ENCODE peak calls at places on chromosomes 3 and 15, in five cellular contexts. One of them, this sample, is unnamed.

GRCh38 chr15:65171428-65171827 is 13.7 kb downstream of the CLPX start:
- DNase-seq in cardiac muscle cell: no peak
- DNase-seq in endodermal cell: no peak
- DNase-seq in H1: no peak
- DNase-seq in HepG2: peak; percentile 75
- DNase-seq in this sample: no peak

GRCh38 chr3:186896875-186897274 is 33.5 kb upstream of the ST6GAL1 start:
- DNase-seq in cardiac muscle cell: peak; percentile 19
- DNase-seq in endodermal cell: peak; percentile 57
- DNase-seq in HepG2: no peak
- DNase-seq in H1: no peak
- DNase-seq in this sample: no peak

GRCh38 chr15:45105586-45105985 is 8.4 kb downstream of the DUOX2 start:
- DNase-seq in endodermal cell: no peak
- DNase-seq in H1: no peak
- DNase-seq in HepG2: no peak
- DNase-seq in cardiac muscle cell: no peak
- DNase-seq in this sample: no peak

GRCh38 chr3:354433-354832 is 157.9 kb downstream of the CHL1 start:
- DNase-seq in endodermal cell: peak; percentile 83
- DNase-seq in cardiac muscle cell: peak; percentile 58
- DNase-seq in H1: peak; percentile 63
- DNase-seq in HepG2: peak; percentile 56
- DNase-seq in this sample: peak; percentile 31

GRCh38 chr3:156216852-156217251 is 96.5 kb downstream of the KCNAB1 start:
- DNase-seq in HepG2: peak; percentile 75
- DNase-seq in cardiac muscle cell: no peak
- DNase-seq in endodermal cell: no peak
- DNase-seq in H1: no peak
- DNase-seq in this sample: no peak

GRCh38 chr15:84748274-84749110 is at the start of gene ZNF592:
- DNase-seq in H1: peak; percentile 82
- DNase-seq in endodermal cell: peak; percentile 91
- DNase-seq in HepG2: peak; percentile 36
- DNase-seq in cardiac muscle cell: peak; percentile 84
- DNase-seq in this sample: peak; percentile 83

GRCh38 chr15:52392008-52392687 is 96.5 kb upstream of the MYO5C start:
- DNase-seq in endodermal cell: peak; percentile 83
- DNase-seq in HepG2: no peak
- DNase-seq in H1: no peak
- DNase-seq in cardiac muscle cell: no peak
- DNase-seq in this sample: no peak

GRCh38 chr3:125043599-125044151 is 12.1 kb downstream of the HEG1 start:
- DNase-seq in cardiac muscle cell: peak; percentile 64
- DNase-seq in endodermal cell: peak; percentile 48
- DNase-seq in HepG2: no peak
- DNase-seq in H1: no peak
- DNase-seq in this sample: peak; percentile 77

GRCh38 chr15:69045810-69046209 is 31.3 kb downstream of the NOX5 start:
- DNase-seq in H1: no peak
- DNase-seq in HepG2: peak; percentile 70
- DNase-seq in endodermal cell: no peak
- DNase-seq in cardiac muscle cell: peak; percentile 38
- DNase-seq in this sample: no peak

GRCh38 chr15:57706405-57707209 is at the start of gene POLR2M:
- DNase-seq in HepG2: peak; percentile 84
- DNase-seq in cardiac muscle cell: peak; percentile 92
- DNase-seq in endodermal cell: peak; percentile 92
- DNase-seq in H1: peak; percentile 82
- DNase-seq in this sample: peak; percentile 96

GRCh38 chr3:26280517-26280916 is 342.1 kb upstream of the LRRC3B start:
- DNase-seq in H1: no peak
- DNase-seq in endodermal cell: no peak
- DNase-seq in HepG2: no peak
- DNase-seq in cardiac muscle cell: peak; percentile 11
- DNase-seq in this sample: no peak

GRCh38 chr15:75785771-75786563 is 57.3 kb upstream of the UBE2Q2 start:
- DNase-seq in cardiac muscle cell: peak; percentile 78
- DNase-seq in HepG2: peak; percentile 31
- DNase-seq in endodermal cell: peak; percentile 82
- DNase-seq in H1: peak; percentile 68
- DNase-seq in this sample: peak; percentile 9

GRCh38 chr3:13479332-13479581 is 849 bp upstream of the HDAC11 start:
- DNase-seq in HepG2: peak; percentile 55
- DNase-seq in endodermal cell: no peak
- DNase-seq in H1: no peak
- DNase-seq in cardiac muscle cell: peak; percentile 24
- DNase-seq in this sample: peak; percentile 57

GRCh38 chr3:150365132-150365604 is 42.9 kb upstream of the TSC22D2 start:
- DNase-seq in cardiac muscle cell: no peak
- DNase-seq in HepG2: no peak
- DNase-seq in H1: no peak
- DNase-seq in endodermal cell: no peak
- DNase-seq in this sample: no peak

GRCh38 chr3:134369231-134369741 is 5.0 kb downstream of the AMOTL2 start:
- DNase-seq in cardiac muscle cell: no peak
- DNase-seq in H1: no peak
- DNase-seq in endodermal cell: peak; percentile 62
- DNase-seq in HepG2: no peak
- DNase-seq in this sample: no peak

GRCh38 chr15:25053000-25053815 is 98.4 kb downstream of the SNRPN start:
- DNase-seq in HepG2: no peak
- DNase-seq in cardiac muscle cell: no peak
- DNase-seq in H1: peak; percentile 39
- DNase-seq in endodermal cell: peak; percentile 36
- DNase-seq in this sample: peak; percentile 7

GRCh38 chr3:61439116-61439459 is 122.3 kb upstream of the PTPRG start:
- DNase-seq in HepG2: no peak
- DNase-seq in endodermal cell: no peak
- DNase-seq in cardiac muscle cell: no peak
- DNase-seq in H1: no peak
- DNase-seq in this sample: no peak

GRCh38 chr15:85582076-85582718 is 201.8 kb downstream of the AKAP13 start:
- DNase-seq in HepG2: no peak
- DNase-seq in endodermal cell: no peak
- DNase-seq in cardiac muscle cell: no peak
- DNase-seq in H1: no peak
- DNase-seq in this sample: peak; percentile 62

GRCh38 chr3:71028802-71029201 is 554.7 kb downstream of the FOXP1 start:
- DNase-seq in HepG2: no peak
- DNase-seq in endodermal cell: no peak
- DNase-seq in cardiac muscle cell: no peak
- DNase-seq in H1: no peak
- DNase-seq in this sample: no peak

GRCh38 chr3:13896473-13897154 is 16.7 kb upstream of the WNT7A start:
- DNase-seq in endodermal cell: peak; percentile 88
- DNase-seq in HepG2: peak; percentile 70
- DNase-seq in cardiac muscle cell: peak; percentile 86
- DNase-seq in H1: peak; percentile 55
- DNase-seq in this sample: peak; percentile 70

GRCh38 chr3:41126961-41127360 is 72.3 kb upstream of the CTNNB1 start:
- DNase-seq in H1: no peak
- DNase-seq in endodermal cell: peak; percentile 0
- DNase-seq in HepG2: no peak
- DNase-seq in cardiac muscle cell: no peak
- DNase-seq in this sample: no peak

GRCh38 chr3:45666729-45667440 is 22.3 kb upstream of the SACM1L start:
- DNase-seq in HepG2: no peak
- DNase-seq in endodermal cell: no peak
- DNase-seq in H1: no peak
- DNase-seq in cardiac muscle cell: no peak
- DNase-seq in this sample: no peak

GRCh38 chr15:98774756-98775497 is 126.6 kb downstream of the IGF1R start:
- DNase-seq in H1: no peak
- DNase-seq in HepG2: peak; percentile 35
- DNase-seq in cardiac muscle cell: no peak
- DNase-seq in endodermal cell: peak; percentile 66
- DNase-seq in this sample: no peak

GRCh38 chr15:56759450-56759845 is 26.1 kb upstream of the ZNF280D start:
- DNase-seq in cardiac muscle cell: no peak
- DNase-seq in endodermal cell: no peak
- DNase-seq in HepG2: no peak
- DNase-seq in H1: no peak
- DNase-seq in this sample: no peak

GRCh38 chr3:126166009-126166408 is 14.4 kb downstream of the ALDH1L1 start:
- DNase-seq in HepG2: no peak
- DNase-seq in endodermal cell: no peak
- DNase-seq in cardiac muscle cell: no peak
- DNase-seq in H1: peak; percentile 24
- DNase-seq in this sample: peak; percentile 41

GRCh38 chr3:130779031-130779430 is 32.4 kb upstream of the PIK3R4 start:
- DNase-seq in endodermal cell: no peak
- DNase-seq in H1: no peak
- DNase-seq in HepG2: no peak
- DNase-seq in cardiac muscle cell: no peak
- DNase-seq in this sample: no peak

GRCh38 chr15:66611257-66612053 is 45.7 kb upstream of the LCTL start:
- DNase-seq in H1: no peak
- DNase-seq in HepG2: peak; percentile 81
- DNase-seq in endodermal cell: peak; percentile 48
- DNase-seq in cardiac muscle cell: no peak
- DNase-seq in this sample: no peak

GRCh38 chr15:34514251-34514760 is 69.1 kb downstream of the GOLGA8B start:
- DNase-seq in H1: peak; percentile 80
- DNase-seq in endodermal cell: peak; percentile 81
- DNase-seq in HepG2: no peak
- DNase-seq in cardiac muscle cell: peak; percentile 56
- DNase-seq in this sample: no peak

GRCh38 chr3:39126532-39127071 is 19.1 kb downstream of the TTC21A start:
- DNase-seq in HepG2: peak; percentile 56
- DNase-seq in cardiac muscle cell: peak; percentile 62
- DNase-seq in endodermal cell: peak; percentile 89
- DNase-seq in H1: no peak
- DNase-seq in this sample: peak; percentile 71

GRCh38 chr3:137770821-137771399 is 6.8 kb downstream of the SOX14 start:
- DNase-seq in cardiac muscle cell: no peak
- DNase-seq in endodermal cell: peak; percentile 83
- DNase-seq in H1: peak; percentile 78
- DNase-seq in HepG2: no peak
- DNase-seq in this sample: no peak

GRCh38 chr15:74983725-74984231 is 11.6 kb upstream of the SCAMP5 start:
- DNase-seq in H1: no peak
- DNase-seq in HepG2: no peak
- DNase-seq in cardiac muscle cell: no peak
- DNase-seq in endodermal cell: no peak
- DNase-seq in this sample: no peak

GRCh38 chr15:56871180-56871579 is 47.3 kb upstream of the TCF12 start:
- DNase-seq in cardiac muscle cell: no peak
- DNase-seq in HepG2: peak; percentile 52
- DNase-seq in endodermal cell: no peak
- DNase-seq in H1: no peak
- DNase-seq in this sample: no peak

GRCh38 chr15:66768984-66769383 is 66.9 kb downstream of the SMAD6 start:
- DNase-seq in cardiac muscle cell: no peak
- DNase-seq in H1: no peak
- DNase-seq in endodermal cell: no peak
- DNase-seq in HepG2: no peak
- DNase-seq in this sample: no peak

GRCh38 chr15:64857421-64857820 is 15.7 kb downstream of the PLEKHO2 start:
- DNase-seq in HepG2: no peak
- DNase-seq in cardiac muscle cell: no peak
- DNase-seq in endodermal cell: no peak
- DNase-seq in H1: no peak
- DNase-seq in this sample: no peak

GRCh38 chr3:184037816-184038215 is 6.3 kb downstream of the HTR3D start:
- DNase-seq in H1: no peak
- DNase-seq in cardiac muscle cell: no peak
- DNase-seq in endodermal cell: peak; percentile 52
- DNase-seq in HepG2: no peak
- DNase-seq in this sample: no peak

GRCh38 chr15:41474941-41475340 is 18.7 kb upstream of the ITPKA start:
- DNase-seq in H1: no peak
- DNase-seq in endodermal cell: no peak
- DNase-seq in HepG2: no peak
- DNase-seq in cardiac muscle cell: no peak
- DNase-seq in this sample: peak; percentile 63
- H3K36me3 ChIP-seq in H1: peaks cover 69% of the 10 kb centered on the region
- H3K36me3 ChIP-seq in endodermal cell: peaks cover 75% of the 10 kb centered on the region
- H3K36me3 ChIP-seq in HepG2: peaks cover 28% of the 10 kb centered on the region
- H3K36me3 ChIP-seq in cardiac muscle cell: peaks cover 76% of the 10 kb centered on the region
- H3K36me3 ChIP-seq in this sample: peaks cover 5% of the 10 kb centered on the region

DNA sequence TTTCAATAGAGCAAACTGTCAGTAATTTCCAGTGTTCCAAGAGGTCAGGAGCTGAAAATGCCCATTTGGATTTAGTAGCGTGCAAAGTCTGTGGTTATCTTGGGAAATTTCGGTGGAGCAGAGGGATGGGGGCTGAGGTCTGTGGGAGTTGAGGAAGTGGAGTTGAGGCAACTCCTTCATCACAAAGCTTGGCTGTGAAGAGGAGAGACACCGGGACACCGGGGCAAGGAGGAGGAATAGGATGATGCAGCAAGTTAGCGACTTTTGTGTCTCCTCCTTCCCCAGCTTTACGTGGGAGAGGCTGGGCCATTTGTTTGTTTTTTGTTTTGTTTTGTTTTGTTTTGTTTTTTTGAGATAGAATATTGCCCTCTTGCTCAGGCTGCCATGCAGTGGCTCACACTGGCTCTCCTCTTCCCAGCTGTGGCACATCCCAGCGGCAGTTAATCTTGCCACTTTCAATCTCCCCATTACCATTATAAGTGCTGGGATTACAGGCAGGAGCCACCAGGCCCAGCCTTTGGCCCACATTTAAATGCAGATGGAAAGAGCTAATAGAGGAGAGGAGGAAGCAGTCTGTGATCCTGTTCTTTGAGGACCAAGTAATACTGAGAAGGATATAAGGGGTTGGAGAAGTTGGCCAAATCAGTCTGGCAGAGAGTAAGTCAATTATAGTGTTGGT is 47.1 kb downstream of the CRTC3 start:
- DNase-seq in H1: no peak
- DNase-seq in endodermal cell: peak; percentile 58
- DNase-seq in cardiac muscle cell: no peak
- DNase-seq in HepG2: no peak
- DNase-seq in this sample: no peak
- H3K4me1 ChIP-seq in H1: peaks cover 9% of the 10 kb centered on the region
- H3K4me1 ChIP-seq in endodermal cell: no peaks in the 10 kb centered on the region
- H3K4me1 ChIP-seq in cardiac muscle cell: no peaks in the 10 kb centered on the region
- H3K4me1 ChIP-seq in HepG2: peaks cover 11% of the 10 kb centered on the region
- H3K4me1 ChIP-seq in this sample: no peaks in the 10 kb centered on the region

GRCh38 chr3:69338891-69339290 is 47.0 kb downstream of the FRMD4B start:
- DNase-seq in H1: no peak
- DNase-seq in HepG2: no peak
- DNase-seq in cardiac muscle cell: no peak
- DNase-seq in endodermal cell: peak; percentile 8
- DNase-seq in this sample: no peak
- H3K27ac ChIP-seq in H1: no peak overlapping the region
- H3K27ac ChIP-seq in HepG2: no peak overlapping the region
- H3K27ac ChIP-seq in cardiac muscle cell: no peak overlapping the region
- H3K27ac ChIP-seq in endodermal cell: no peak overlapping the region
- H3K27ac ChIP-seq in this sample: no peak overlapping the region

DNA sequence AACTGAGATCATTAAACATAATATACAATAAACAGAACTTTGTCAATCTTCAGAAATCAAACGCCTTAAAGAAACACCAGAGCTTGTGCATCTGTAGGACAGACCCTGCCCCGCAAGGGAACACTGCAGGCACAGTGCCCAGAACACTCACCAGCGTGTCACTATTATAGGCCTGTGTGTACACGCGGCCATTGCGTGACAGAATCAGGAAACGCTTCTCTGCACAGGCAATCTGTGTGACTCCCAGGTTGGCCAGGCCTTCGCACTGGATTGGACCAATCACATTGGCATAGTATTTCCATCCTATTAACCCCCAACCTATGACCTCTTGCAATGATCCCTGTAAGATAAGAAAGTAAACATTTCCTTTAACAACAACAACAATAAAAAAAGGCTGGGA is 52.9 kb downstream of the HERC2 start:
- DNase-seq in H1: no peak
- DNase-seq in cardiac muscle cell: no peak
- DNase-seq in endodermal cell: no peak
- DNase-seq in HepG2: no peak
- DNase-seq in this sample: no peak
- H3K36me3 ChIP-seq in H1: peaks cover 59% of the 10 kb centered on the region
- H3K36me3 ChIP-seq in cardiac muscle cell: peaks cover 53% of the 10 kb centered on the region
- H3K36me3 ChIP-seq in endodermal cell: peaks cover 82% of the 10 kb centered on the region
- H3K36me3 ChIP-seq in HepG2: peaks cover 18% of the 10 kb centered on the region
- H3K36me3 ChIP-seq in this sample: peaks cover 9% of the 10 kb centered on the region